ENCODE peak calls at places on chromosomes 16 and 17, in eight cellular contexts. One of them, this sample, is unnamed.

GRCh38 chr16:86063696-86064405 is 164.9 kb downstream of the IRF8 start:
- DNase-seq in vagina: no peak
- DNase-seq in stomach: no peak
- DNase-seq in HL-60: peak; percentile 2
- DNase-seq in breast epithelium: no peak
- DNase-seq in endothelial cell of umbilical vein: no peak
- DNase-seq in sigmoid colon: no peak
- DNase-seq in HCT116: no peak
- DNase-seq in this sample: no peak

GRCh38 chr17:58536541-58536940 is 22.1 kb upstream of the MTMR4 start:
- DNase-seq in vagina: no peak
- DNase-seq in stomach: no peak
- DNase-seq in HL-60: no peak
- DNase-seq in breast epithelium: no peak
- DNase-seq in endothelial cell of umbilical vein: no peak
- DNase-seq in sigmoid colon: peak; percentile 34
- DNase-seq in HCT116: no peak
- DNase-seq in this sample: no peak

GRCh38 chr17:13792314-13792713 is 190.6 kb upstream of the HS3ST3A1 start:
- DNase-seq in vagina: no peak
- DNase-seq in stomach: no peak
- DNase-seq in HL-60: no peak
- DNase-seq in breast epithelium: no peak
- DNase-seq in endothelial cell of umbilical vein: no peak
- DNase-seq in sigmoid colon: no peak
- DNase-seq in HCT116: no peak
- DNase-seq in this sample: no peak

GRCh38 chr16:192686-193085 is 12.4 kb downstream of the HBQ1 start:
- DNase-seq in vagina: no peak
- DNase-seq in stomach: no peak
- DNase-seq in HL-60: no peak
- DNase-seq in breast epithelium: no peak
- DNase-seq in endothelial cell of umbilical vein: no peak
- DNase-seq in sigmoid colon: no peak
- DNase-seq in HCT116: no peak
- DNase-seq in this sample: no peak

GRCh38 chr16:84672276-84673202 is 24.2 kb downstream of the KLHL36 start:
- DNase-seq in vagina: no peak
- DNase-seq in stomach: peak; percentile 87
- DNase-seq in HL-60: peak; percentile 81
- DNase-seq in breast epithelium: peak; percentile 78
- DNase-seq in endothelial cell of umbilical vein: peak; percentile 72
- DNase-seq in sigmoid colon: peak; percentile 89
- DNase-seq in HCT116: peak; percentile 48
- DNase-seq in this sample: peak; percentile 87

GRCh38 chr17:58643147-58643546 is 48.7 kb downstream of the TEX14 start:
- DNase-seq in vagina: no peak
- DNase-seq in stomach: no peak
- DNase-seq in HL-60: no peak
- DNase-seq in breast epithelium: no peak
- DNase-seq in endothelial cell of umbilical vein: peak; percentile 35
- DNase-seq in sigmoid colon: no peak
- DNase-seq in HCT116: no peak
- DNase-seq in this sample: no peak

GRCh38 chr16:81833751-81834150 is 54.7 kb downstream of the PLCG2 start:
- DNase-seq in vagina: no peak
- DNase-seq in stomach: no peak
- DNase-seq in HL-60: no peak
- DNase-seq in breast epithelium: no peak
- DNase-seq in endothelial cell of umbilical vein: no peak
- DNase-seq in sigmoid colon: no peak
- DNase-seq in HCT116: no peak
- DNase-seq in this sample: no peak

GRCh38 chr17:57294629-57295501 is 38.5 kb downstream of the MSI2 start:
- DNase-seq in vagina: no peak
- DNase-seq in stomach: no peak
- DNase-seq in HL-60: no peak
- DNase-seq in breast epithelium: no peak
- DNase-seq in endothelial cell of umbilical vein: peak; percentile 4
- DNase-seq in sigmoid colon: no peak
- DNase-seq in HCT116: peak; percentile 94
- DNase-seq in this sample: peak; percentile 55

GRCh38 chr17:71168083-71168741 is 952.6 kb upstream of the SOX9 start:
- DNase-seq in vagina: no peak
- DNase-seq in stomach: no peak
- DNase-seq in HL-60: no peak
- DNase-seq in breast epithelium: no peak
- DNase-seq in endothelial cell of umbilical vein: no peak
- DNase-seq in sigmoid colon: no peak
- DNase-seq in HCT116: no peak
- DNase-seq in this sample: no peak

GRCh38 chr17:72560303-72561247 is 439.8 kb downstream of the SOX9 start:
- DNase-seq in vagina: no peak
- DNase-seq in stomach: peak; percentile 93
- DNase-seq in HL-60: peak; percentile 36
- DNase-seq in breast epithelium: no peak
- DNase-seq in endothelial cell of umbilical vein: peak; percentile 15
- DNase-seq in sigmoid colon: no peak
- DNase-seq in HCT116: peak; percentile 61
- DNase-seq in this sample: peak; percentile 75

GRCh38 chr17:62892870-62893338 is 73.1 kb upstream of the TANC2 start:
- DNase-seq in vagina: no peak
- DNase-seq in stomach: peak; percentile 40
- DNase-seq in HL-60: peak; percentile 93
- DNase-seq in breast epithelium: no peak
- DNase-seq in endothelial cell of umbilical vein: peak; percentile 83
- DNase-seq in sigmoid colon: peak; percentile 72
- DNase-seq in HCT116: no peak
- DNase-seq in this sample: peak; percentile 40

GRCh38 chr16:83854420-83854819 is 44.5 kb upstream of the MLYCD start:
- DNase-seq in vagina: no peak
- DNase-seq in stomach: no peak
- DNase-seq in HL-60: no peak
- DNase-seq in breast epithelium: no peak
- DNase-seq in endothelial cell of umbilical vein: no peak
- DNase-seq in sigmoid colon: no peak
- DNase-seq in HCT116: no peak
- DNase-seq in this sample: no peak

GRCh38 chr17:32927724-32928526 is at the start of gene TMEM98:
- DNase-seq in vagina: no peak
- DNase-seq in stomach: peak; percentile 43
- DNase-seq in HL-60: no peak
- DNase-seq in breast epithelium: no peak
- DNase-seq in endothelial cell of umbilical vein: no peak
- DNase-seq in sigmoid colon: no peak
- DNase-seq in HCT116: no peak
- DNase-seq in this sample: peak; percentile 65

GRCh38 chr16:86110726-86111125 is 211.8 kb downstream of the IRF8 start:
- DNase-seq in vagina: no peak
- DNase-seq in stomach: no peak
- DNase-seq in HL-60: no peak
- DNase-seq in breast epithelium: no peak
- DNase-seq in endothelial cell of umbilical vein: no peak
- DNase-seq in sigmoid colon: peak; percentile 24
- DNase-seq in HCT116: no peak
- DNase-seq in this sample: no peak

GRCh38 chr16:1991135-1991551 is 1.4 kb downstream of the SYNGR3 start:
- DNase-seq in vagina: no peak
- DNase-seq in stomach: peak; percentile 51
- DNase-seq in HL-60: no peak
- DNase-seq in breast epithelium: no peak
- DNase-seq in endothelial cell of umbilical vein: no peak
- DNase-seq in sigmoid colon: no peak
- DNase-seq in HCT116: no peak
- DNase-seq in this sample: peak; percentile 57

DNA sequence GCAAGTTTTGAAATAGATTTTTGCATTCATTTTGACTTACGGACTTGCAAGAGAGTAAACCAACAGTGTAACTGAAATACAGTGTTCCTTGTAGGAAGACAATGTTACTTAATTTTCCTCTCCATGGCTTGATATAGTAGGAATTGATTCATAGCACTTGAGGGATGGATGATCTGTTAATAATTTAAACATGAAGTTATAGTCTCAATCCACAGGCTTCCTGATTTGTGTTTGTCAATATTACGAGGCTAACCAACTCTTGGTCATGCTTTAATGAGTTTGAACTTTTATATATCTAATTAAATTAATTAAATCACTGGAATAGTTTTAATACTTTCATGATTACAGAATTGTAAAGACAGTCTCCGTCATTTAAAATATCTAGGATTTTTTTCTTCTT is 112.0 kb upstream of the HAS3 start:
- DNase-seq in vagina: no peak
- DNase-seq in stomach: no peak
- DNase-seq in HL-60: no peak
- DNase-seq in breast epithelium: no peak
- DNase-seq in endothelial cell of umbilical vein: peak; percentile 15
- DNase-seq in sigmoid colon: no peak
- DNase-seq in HCT116: no peak
- DNase-seq in this sample: no peak
- TF ChIP-seq POLR2AphosphoS5 in vagina: no peak
- TF ChIP-seq POLR2AphosphoS5 in stomach: no peak
- TF ChIP-seq POLR2AphosphoS5 in HL-60: no peak
- TF ChIP-seq POLR2AphosphoS5 in breast epithelium: no peak
- TF ChIP-seq POLR2AphosphoS5 in endothelial cell of umbilical vein: no peak
- TF ChIP-seq POLR2AphosphoS5 in sigmoid colon: no peak
- TF ChIP-seq POLR2AphosphoS5 in HCT116: no peak
- TF ChIP-seq POLR2AphosphoS5 in this sample: no peak

DNA sequence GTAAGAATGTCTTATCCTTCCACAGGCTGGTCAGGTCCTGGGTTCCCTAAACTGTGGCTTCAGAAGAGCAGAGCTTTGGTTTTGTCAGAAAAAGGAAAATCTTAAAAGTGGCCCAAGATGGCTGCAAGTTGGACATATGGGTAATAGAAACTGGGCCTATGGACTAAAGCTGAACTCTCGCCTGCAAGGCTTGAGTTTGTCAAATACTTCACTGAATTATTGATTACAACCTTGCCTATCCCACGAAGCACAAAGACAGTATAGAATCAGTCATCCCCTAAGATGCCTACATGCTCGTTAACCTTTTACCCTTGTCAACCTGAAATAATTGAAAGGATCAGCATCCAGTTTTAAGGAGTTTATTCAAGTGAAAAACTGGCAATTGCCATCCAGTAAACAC is 20.7 kb downstream of the RNF112 start:
- DNase-seq in vagina: no peak
- DNase-seq in stomach: no peak
- DNase-seq in HL-60: no peak
- DNase-seq in breast epithelium: no peak
- DNase-seq in endothelial cell of umbilical vein: no peak
- DNase-seq in sigmoid colon: no peak
- DNase-seq in HCT116: no peak
- DNase-seq in this sample: no peak
- TF ChIP-seq POLR2AphosphoS5 in vagina: no peak
- TF ChIP-seq POLR2AphosphoS5 in stomach: no peak
- TF ChIP-seq POLR2AphosphoS5 in HL-60: no peak
- TF ChIP-seq POLR2AphosphoS5 in breast epithelium: no peak
- TF ChIP-seq POLR2AphosphoS5 in endothelial cell of umbilical vein: no peak
- TF ChIP-seq POLR2AphosphoS5 in sigmoid colon: no peak
- TF ChIP-seq POLR2AphosphoS5 in HCT116: no peak
- TF ChIP-seq POLR2AphosphoS5 in this sample: no peak

GRCh38 chr16:23876256-23876896 is 40.6 kb downstream of the PRKCB start:
- DNase-seq in vagina: no peak
- DNase-seq in stomach: no peak
- DNase-seq in HL-60: no peak
- DNase-seq in breast epithelium: no peak
- DNase-seq in endothelial cell of umbilical vein: no peak
- DNase-seq in sigmoid colon: no peak
- DNase-seq in HCT116: no peak
- DNase-seq in this sample: no peak

GRCh38 chr16:23871924-23872323 is 36.1 kb downstream of the PRKCB start:
- DNase-seq in vagina: no peak
- DNase-seq in stomach: no peak
- DNase-seq in HL-60: no peak
- DNase-seq in breast epithelium: no peak
- DNase-seq in endothelial cell of umbilical vein: no peak
- DNase-seq in sigmoid colon: no peak
- DNase-seq in HCT116: no peak
- DNase-seq in this sample: no peak

GRCh38 chr16:23877107-23878070 is 41.6 kb downstream of the PRKCB start:
- DNase-seq in vagina: no peak
- DNase-seq in stomach: no peak
- DNase-seq in HL-60: no peak
- DNase-seq in breast epithelium: no peak
- DNase-seq in endothelial cell of umbilical vein: no peak
- DNase-seq in sigmoid colon: no peak
- DNase-seq in HCT116: no peak
- DNase-seq in this sample: no peak

GRCh38 chr16:23879735-23880373 is 44.1 kb downstream of the PRKCB start:
- DNase-seq in vagina: no peak
- DNase-seq in stomach: no peak
- DNase-seq in HL-60: no peak
- DNase-seq in breast epithelium: no peak
- DNase-seq in endothelial cell of umbilical vein: no peak
- DNase-seq in sigmoid colon: no peak
- DNase-seq in HCT116: no peak
- DNase-seq in this sample: no peak

GRCh38 chr16:23874613-23875294 is 39.0 kb downstream of the PRKCB start:
- DNase-seq in vagina: no peak
- DNase-seq in stomach: no peak
- DNase-seq in HL-60: no peak
- DNase-seq in breast epithelium: no peak
- DNase-seq in endothelial cell of umbilical vein: no peak
- DNase-seq in sigmoid colon: no peak
- DNase-seq in HCT116: no peak
- DNase-seq in this sample: no peak
- TF ChIP-seq POLR2AphosphoS5 in vagina: no peak
- TF ChIP-seq POLR2AphosphoS5 in stomach: no peak
- TF ChIP-seq POLR2AphosphoS5 in HL-60: no peak
- TF ChIP-seq POLR2AphosphoS5 in breast epithelium: no peak
- TF ChIP-seq POLR2AphosphoS5 in endothelial cell of umbilical vein: no peak
- TF ChIP-seq POLR2AphosphoS5 in sigmoid colon: no peak
- TF ChIP-seq POLR2AphosphoS5 in HCT116: no peak
- TF ChIP-seq POLR2AphosphoS5 in this sample: no peak

DNA sequence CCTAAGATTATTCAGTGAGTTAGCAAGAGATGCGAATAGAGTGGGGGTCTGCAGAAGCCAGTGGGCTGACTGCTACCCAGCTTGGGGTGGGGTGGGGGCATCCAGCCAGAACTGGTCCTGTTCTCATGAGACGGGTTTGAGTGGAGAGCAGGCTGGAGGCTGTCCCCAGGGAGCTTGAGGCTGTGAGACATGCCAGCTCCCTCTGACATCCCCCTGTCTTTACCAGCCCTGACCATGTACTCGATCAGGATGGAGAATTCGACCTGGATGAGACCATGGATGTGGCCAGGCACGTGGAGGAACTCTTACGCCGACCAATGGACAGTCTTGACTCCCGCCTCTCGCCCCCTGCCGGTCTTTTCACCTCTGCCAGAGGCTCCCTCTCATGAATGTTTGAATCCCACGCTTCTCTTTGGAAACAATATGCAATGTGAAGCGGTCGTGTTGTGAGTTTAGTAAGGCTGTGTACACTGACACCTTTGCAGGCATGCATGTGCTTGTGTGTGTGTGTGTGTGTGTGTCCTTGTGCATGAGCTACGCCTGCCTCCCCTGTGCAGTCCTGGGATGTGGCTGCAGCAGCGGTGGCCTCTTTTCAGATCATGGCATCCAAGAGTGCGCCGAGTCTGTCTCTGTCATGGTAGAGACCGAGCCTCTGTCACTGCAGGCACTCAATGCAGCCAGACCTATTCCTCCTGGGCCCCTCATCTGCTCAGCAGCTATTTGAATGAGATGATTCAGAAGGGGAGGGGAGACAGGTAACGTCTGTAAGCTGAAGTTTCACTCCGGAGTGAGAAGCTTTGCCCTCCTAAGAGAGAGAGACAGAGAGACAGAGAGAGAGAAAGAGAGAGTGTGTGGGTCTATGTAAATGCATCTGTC is 22.2 kb downstream of the STAT5A start:
- DNase-seq in vagina: no peak
- DNase-seq in stomach: no peak
- DNase-seq in HL-60: no peak
- DNase-seq in breast epithelium: no peak
- DNase-seq in endothelial cell of umbilical vein: no peak
- DNase-seq in sigmoid colon: no peak
- DNase-seq in HCT116: no peak
- DNase-seq in this sample: peak; percentile 71
- TF ChIP-seq POLR2AphosphoS5 in vagina: no peak
- TF ChIP-seq POLR2AphosphoS5 in stomach: no peak
- TF ChIP-seq POLR2AphosphoS5 in HL-60: no peak
- TF ChIP-seq POLR2AphosphoS5 in breast epithelium: no peak
- TF ChIP-seq POLR2AphosphoS5 in endothelial cell of umbilical vein: no peak
- TF ChIP-seq POLR2AphosphoS5 in sigmoid colon: no peak
- TF ChIP-seq POLR2AphosphoS5 in HCT116: no peak
- TF ChIP-seq POLR2AphosphoS5 in this sample: no peak